ENCODE peak calls at places on chromosomes 2 and 18, in five cellular contexts. W is astrocyte, J is esophagus squamous epithelium, D is tibial artery, Z is testis. T is an unnamed sample.

GRCh38 chr2:238655974-238656722 is 191.7 kb upstream of the TWIST2 start:
- DNase-seq in J (no peak), D (no peak), Z (no peak), W (no peak), T (no peak)

GRCh38 chr18:2642771-2643170 is 12.8 kb upstream of the SMCHD1 start:
- DNase-seq in D (no peak), Z (no peak), J (no peak), W (peak; percentile 23), T (no peak)

GRCh38 chr2:196249171-196249570 is 77.8 kb upstream of the STK17B start:
- DNase-seq in D (no peak), J (no peak), Z (no peak), W (peak; percentile 80), T (no peak)

GRCh38 chr2:57105694-57106093 is 921.9 kb downstream of the CCDC85A start:
- DNase-seq in Z (no peak), W (no peak), D (no peak), J (no peak), T (no peak)

GRCh38 chr2:231640646-231641111 is 48.0 kb downstream of the TEX44 start:
- DNase-seq in W (no peak), Z (no peak), D (peak; percentile 80), J (no peak), T (peak; percentile 48)

GRCh38 chr2:187299122-187299906 is 148.7 kb downstream of the CALCRL start:
- DNase-seq in J (no peak), Z (no peak), W (no peak), D (no peak), T (no peak)

GRCh38 chr2:160353166-160353565 is 140.4 kb downstream of the RBMS1 start:
- DNase-seq in Z (no peak), J (no peak), W (no peak), D (no peak), T (no peak)

GRCh38 chr2:207531024-207531411 is 1.3 kb downstream of the CREB1 start:
- DNase-seq in D (no peak), J (no peak), Z (no peak), W (no peak), T (no peak)

GRCh38 chr2:86226069-86226468 is 26.8 kb downstream of the MRPL35 start:
- DNase-seq in Z (no peak), W (no peak), J (no peak), D (no peak), T (no peak)

GRCh38 chr18:79567481-79568147 is 112.0 kb upstream of the CTDP1 start:
- DNase-seq in J (no peak), D (no peak), Z (no peak), W (peak; percentile 98), T (no peak)

GRCh38 chr18:35064291-35064690 is 23.1 kb downstream of the MAPRE2 start:
- DNase-seq in J (no peak), D (no peak), Z (no peak), W (no peak), T (no peak)
- H3K27ac ChIP-seq in J (no peak overlapping the region), D (no peak overlapping the region), Z (no peak overlapping the region), W (no peak overlapping the region), T (no peak overlapping the region)

GRCh38 chr2:20419007-20419576 is 27.8 kb upstream of the RHOB start:
- DNase-seq in J (no peak), Z (no peak), W (no peak), D (no peak), T (no peak)

GRCh38 chr2:20418519-20418918 is 28.4 kb upstream of the RHOB start:
- DNase-seq in Z (no peak), D (no peak), J (no peak), W (no peak), T (no peak)

GRCh38 chr2:20414806-20415205 is 32.1 kb upstream of the RHOB start:
- DNase-seq in Z (no peak), D (no peak), W (no peak), J (no peak), T (no peak)

GRCh38 chr2:20415511-20415918 is 31.4 kb upstream of the RHOB start:
- DNase-seq in Z (no peak), W (no peak), J (no peak), D (no peak), T (no peak)

GRCh38 chr2:20416723-20417122 is 30.2 kb upstream of the RHOB start:
- DNase-seq in J (no peak), D (no peak), W (no peak), Z (no peak), T (no peak)
- H3K4me1 ChIP-seq in J (peaks cover 3% of the 10 kb centered on the region), D (peaks cover 32% of the 10 kb centered on the region), W (no peaks in the 10 kb centered on the region), Z (peaks cover 4% of the 10 kb centered on the region), T (no peaks in the 10 kb centered on the region)

DNA sequence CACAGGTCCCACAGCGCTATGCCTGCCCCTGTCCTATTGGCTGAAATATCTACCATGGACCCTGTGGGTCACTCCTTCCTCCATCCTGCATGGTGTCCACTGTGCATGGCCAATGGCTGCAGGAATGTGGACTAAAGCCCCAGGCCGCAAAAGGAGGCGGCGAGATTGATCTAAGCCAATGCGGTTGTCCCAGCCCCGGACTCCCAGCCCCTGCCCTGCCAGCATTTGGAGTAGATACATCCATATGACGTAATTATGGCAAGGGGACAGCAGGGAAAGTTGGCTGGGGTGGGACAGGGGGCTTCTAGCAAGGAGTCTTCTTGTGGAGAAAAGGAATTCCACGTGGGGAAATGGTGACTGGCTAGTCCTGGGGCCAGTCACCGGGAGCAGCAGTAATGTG is 11.4 kb upstream of the ZNF516 start:
- DNase-seq in D (no peak), W (no peak), J (no peak), Z (no peak), T (no peak)
- H3K27ac ChIP-seq in D (no peak overlapping the region), W (no peak overlapping the region), J (no peak overlapping the region), Z (no peak overlapping the region), T (no peak overlapping the region)

DNA sequence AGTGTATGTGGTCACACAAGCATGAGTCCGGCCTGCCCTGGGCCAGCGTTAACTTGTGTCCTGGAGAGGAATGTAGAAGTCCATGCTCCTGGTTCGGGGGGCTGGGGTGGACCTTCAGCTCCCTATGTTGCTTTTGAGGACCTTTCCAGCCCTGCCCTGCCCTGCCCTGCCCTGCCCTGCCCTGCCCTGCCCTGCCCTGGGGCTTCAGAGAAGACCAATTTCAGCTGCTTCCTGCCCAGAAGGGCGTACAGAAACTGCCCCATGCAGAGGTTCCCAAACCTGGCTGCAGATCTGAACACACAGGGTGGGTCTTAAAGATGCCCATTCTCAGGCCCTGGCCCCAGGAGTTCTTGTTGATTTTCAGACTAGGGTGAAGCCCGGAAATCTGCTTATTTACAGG is 198.0 kb downstream of the GLI2 start:
- DNase-seq in D (no peak), J (no peak), Z (no peak), W (no peak), T (no peak)
- H3K4me1 ChIP-seq in D (peaks cover 66% of the 10 kb centered on the region), J (peaks cover 40% of the 10 kb centered on the region), Z (peaks cover 58% of the 10 kb centered on the region), W (peaks cover 87% of the 10 kb centered on the region), T (peaks cover 66% of the 10 kb centered on the region)

GRCh38 chr2:20411361-20411894 is 35.4 kb upstream of the RHOB start:
- DNase-seq in J (no peak), D (peak; percentile 94), W (peak; percentile 53), Z (peak; percentile 90), T (peak; percentile 97)
- H3K27ac ChIP-seq in J (no peak overlapping the region), D (no peak overlapping the region), W (no peak overlapping the region), Z (no peak overlapping the region), T (no peak overlapping the region)

GRCh38 chr2:101729521-101730190 is 32.1 kb downstream of the MAP4K4 start:
- DNase-seq in W (no peak), Z (no peak), J (no peak), D (no peak), T (no peak)
- H3K4me1 ChIP-seq in W (peaks cover 14% of the 10 kb centered on the region), Z (peaks cover 18% of the 10 kb centered on the region), J (no peaks in the 10 kb centered on the region), D (peaks cover 27% of the 10 kb centered on the region), T (peaks cover 31% of the 10 kb centered on the region)

GRCh38 chr2:191244350-191244749 is 854 bp upstream of the MYO1B start:
- DNase-seq in D (no peak), W (no peak), Z (no peak), J (no peak), T (no peak)

GRCh38 chr2:191245869-191246531 is 796 bp downstream of the MYO1B start:
- DNase-seq in Z (peak; percentile 61), W (peak; percentile 57), D (peak; percentile 41), J (no peak), T (peak; percentile 24)

GRCh38 chr2:191246820-191247380 is 1.7 kb downstream of the MYO1B start:
- DNase-seq in D (no peak), J (no peak), Z (no peak), W (no peak), T (no peak)

GRCh38 chr2:191243154-191243553 is 2.0 kb upstream of the MYO1B start:
- DNase-seq in Z (no peak), J (no peak), W (no peak), D (no peak), T (no peak)

GRCh38 chr2:191245046-191245868 is at the start of gene MYO1B:
- DNase-seq in D (peak; percentile 50), W (peak; percentile 66), J (no peak), Z (peak; percentile 75), T (peak; percentile 17)
- H3K27ac ChIP-seq in D (peak within 1 kb of the TSS; percentile 80), W (peak within 1 kb of the TSS; percentile 92), J (peak within 1 kb of the TSS; percentile 80), Z (peak within 1 kb of the TSS; percentile 52), T (peak within 1 kb of the TSS; percentile 76)

GRCh38 chr2:234630676-234631350 is 133.9 kb upstream of the ARL4C start:
- DNase-seq in J (no peak), Z (no peak), D (no peak), W (peak; percentile 35), T (no peak)

GRCh38 chr2:234631896-234632514 is 135.1 kb upstream of the ARL4C start:
- DNase-seq in Z (no peak), D (no peak), W (no peak), J (no peak), T (no peak)

GRCh38 chr2:234633581-234634230 is 136.8 kb upstream of the ARL4C start:
- DNase-seq in W (no peak), Z (no peak), D (no peak), J (no peak), T (no peak)

GRCh38 chr2:234632527-234633391 is 135.9 kb upstream of the ARL4C start:
- DNase-seq in W (peak; percentile 100), D (no peak), Z (no peak), J (no peak), T (no peak)

DNA sequence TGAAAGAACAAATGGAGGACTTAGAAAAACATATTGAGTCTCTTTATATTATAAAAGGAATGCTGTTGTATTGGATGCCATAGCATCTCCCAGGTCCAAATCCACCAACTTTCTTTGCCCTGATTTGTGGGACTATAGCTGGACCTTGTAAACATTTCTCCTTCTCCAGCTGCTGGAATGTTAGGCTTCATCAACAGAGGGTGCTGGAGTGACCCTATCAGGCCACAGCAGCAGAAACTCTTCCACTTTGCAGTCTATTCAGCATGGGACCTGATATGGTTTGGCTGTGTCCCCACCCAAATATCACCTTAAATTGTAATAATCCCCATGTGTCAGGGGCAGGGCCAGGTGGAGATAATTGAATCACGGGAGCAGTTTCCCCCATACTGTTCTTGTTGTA is 138.4 kb upstream of the ARL4C start:
- DNase-seq in D (no peak), J (no peak), W (no peak), Z (no peak), T (no peak)
- H3K4me1 ChIP-seq in D (no peaks in the 10 kb centered on the region), J (no peaks in the 10 kb centered on the region), W (peaks cover 24% of the 10 kb centered on the region), Z (no peaks in the 10 kb centered on the region), T (no peaks in the 10 kb centered on the region)

GRCh38 chr2:36633470-36634092 is 35.6 kb upstream of the FEZ2 start:
- DNase-seq in W (peak; percentile 35), J (no peak), D (no peak), Z (no peak), T (no peak)

DNA sequence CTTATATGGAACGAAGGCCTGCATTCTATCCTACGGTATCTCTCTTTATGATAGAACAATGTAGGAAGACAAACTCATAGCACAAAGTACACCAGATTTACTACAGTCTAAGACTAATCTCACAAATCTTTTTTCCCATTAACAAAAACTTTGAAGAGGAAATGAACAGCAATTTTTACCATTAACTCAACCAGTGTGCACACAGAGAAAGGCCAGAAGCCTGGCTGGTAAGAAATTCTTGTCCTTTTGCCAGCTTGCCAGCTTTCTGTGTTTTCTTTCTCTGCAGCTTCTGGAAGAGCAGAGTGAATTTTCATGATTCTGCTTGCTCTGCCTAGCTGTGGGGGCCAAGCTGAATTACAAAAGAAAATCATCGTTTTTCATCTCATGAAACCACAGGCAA is 37.2 kb upstream of the FEZ2 start:
- DNase-seq in W (no peak), Z (no peak), D (no peak), J (no peak), T (no peak)
- H3K27ac ChIP-seq in W (no peak overlapping the region), Z (no peak overlapping the region), D (peak overlapping the region; percentile 15), J (no peak overlapping the region), T (peak overlapping the region; percentile 46)

T was measured in tibial nerve.